ENCODE peak calls at places on chromosomes 6 and 20, in four cellular contexts. G is HepG2, O is GM12878, M is K562. T is an unnamed sample. For H3K79me2, the result is how much of the 10 kb centered on the place peaks cover.

GRCh38 chr6:151060096-151060741 is 179.5 kb upstream of the AKAP12 start:
- DNase-seq in O (no peak), M (no peak), G (peak), T (no peak)

GRCh38 chr6:140393665-140394064 is 1019.2 kb upstream of the CITED2 start:
- DNase-seq in O (no peak), M (no peak), G (no peak), T (no peak)

GRCh38 chr6:13431861-13432465 is 55.4 kb downstream of the GFOD1 start:
- DNase-seq in M (no peak), G (peak), O (peak), T (no peak)

GRCh38 chr6:3226422-3227362 is 761 bp downstream of the TUBB2B start:
- DNase-seq in G (no peak), O (no peak), M (peak), T (peak)

GRCh38 chr20:16284385-16285100 is 288.7 kb downstream of the KIF16B start:
- DNase-seq in M (no peak), O (no peak), G (no peak), T (no peak)

GRCh38 chr6:84078335-84078734 is 44.8 kb downstream of the MRAP2 start:
- DNase-seq in M (no peak), O (no peak), G (no peak), T (peak)

GRCh38 chr6:127343753-127344659 is 597 bp upstream of the ECHDC1 start:
- DNase-seq in O (no peak), M (no peak), G (peak), T (peak)

GRCh38 chr20:29873946-29874345 is 1383.5 kb upstream of the DEFB115 start:
- DNase-seq in M (no peak), G (no peak), O (no peak), T (peak)

GRCh38 chr6:166097914-166098522 is 69.6 kb downstream of the TBXT start:
- DNase-seq in O (no peak), G (peak), M (peak), T (peak)

GRCh38 chr6:925656-926213 is 232.8 kb upstream of the EXOC2 start:
- DNase-seq in O (no peak), M (no peak), G (no peak), T (no peak)

GRCh38 chr20:63319164-63320040 is 26.4 kb downstream of the COL20A1 start:
- DNase-seq in M (no peak), G (no peak), O (no peak), T (no peak)

GRCh38 chr20:53930651-53931504 is 139.5 kb downstream of the BCAS1 start:
- DNase-seq in O (no peak), M (no peak), G (no peak), T (no peak)

GRCh38 chr6:1630771-1631217 is 21.1 kb downstream of the FOXC1 start:
- DNase-seq in G (no peak), O (no peak), M (peak), T (no peak)

GRCh38 chr6:42257063-42257462 is 39.4 kb upstream of the MRPS10 start:
- DNase-seq in G (no peak), O (no peak), M (no peak), T (no peak)

GRCh38 chr20:15359056-15359455 is 1021.6 kb upstream of the FLRT3 start:
- DNase-seq in O (no peak), M (no peak), G (no peak), T (no peak)

GRCh38 chr6:46217671-46218131 is 46.9 kb upstream of the ENPP5 start:
- DNase-seq in M (no peak), O (peak), G (no peak), T (no peak)

GRCh38 chr6:13238640-13239216 is 89.6 kb downstream of the TBC1D7 start:
- DNase-seq in O (no peak), G (no peak), M (no peak), T (no peak)

GRCh38 chr6:113909224-113909856 is 52.2 kb downstream of the MARCKS start:
- DNase-seq in M (peak), O (peak), G (peak), T (peak)

GRCh38 chr20:63461364-63461763 is 11.1 kb downstream of the KCNQ2 start:
- DNase-seq in M (peak), O (no peak), G (no peak), T (peak)

GRCh38 chr6:219641-220198 is 72.6 kb upstream of the DUSP22 start:
- DNase-seq in O (no peak), M (peak), G (peak), T (peak)

GRCh38 chr6:138465007-138465645 is 34.2 kb downstream of the NHSL1 start:
- DNase-seq in G (peak), M (no peak), O (no peak), T (peak)

GRCh38 chr6:162343902-162344226 is 383.7 kb downstream of the PRKN start:
- DNase-seq in M (no peak), G (no peak), O (no peak), T (no peak)

GRCh38 chr6:31836676-31837611 is 9.4 kb downstream of the HSPA1B start:
- DNase-seq in G (no peak), O (no peak), M (peak), T (no peak)

GRCh38 chr6:18681828-18682503 is 294.8 kb downstream of the RNF144B start:
- DNase-seq in M (no peak), G (no peak), O (no peak), T (no peak)

GRCh38 chr6:137878810-137879285 is 11.8 kb downstream of the TNFAIP3 start:
- DNase-seq in O (no peak), M (no peak), G (no peak), T (peak)

GRCh38 chr20:38065764-38066375 is 32.3 kb downstream of the RPRD1B start:
- DNase-seq in G (peak), O (no peak), M (no peak), T (no peak)

GRCh38 chr6:34148864-34149810 is 3.2 kb upstream of the GRM4 start:
- DNase-seq in O (no peak), M (no peak), G (no peak), T (no peak)

GRCh38 chr20:51884561-51884960 is 82.2 kb upstream of the SALL4 start:
- DNase-seq in G (no peak), M (no peak), O (no peak), T (no peak)

GRCh38 chr6:156977527-156978291 is 200.5 kb downstream of the ARID1B start:
- DNase-seq in O (no peak), G (no peak), M (no peak), T (no peak)

GRCh38 chr6:31847276-31847978 is 15.2 kb downstream of the NEU1 start:
- DNase-seq in G (no peak), M (peak), O (no peak), T (no peak)

GRCh38 chr6:44655368-44656342 is 268.1 kb downstream of the CDC5L start:
- DNase-seq in O (no peak), G (peak), M (peak), T (peak)

GRCh38 chr6:166006593-166007301 is 160.9 kb downstream of the TBXT start:
- DNase-seq in M (no peak), G (no peak), O (no peak), T (peak)

GRCh38 chr6:93496548-93496947 is 77.2 kb upstream of the EPHA7 start:
- DNase-seq in G (no peak), O (no peak), M (no peak), T (no peak)

GRCh38 chr6:4781967-4782537 is 5.8 kb downstream of the CDYL start:
- DNase-seq in M (no peak), O (no peak), G (no peak), T (no peak)

GRCh38 chr6:156590482-156590881 is 186.7 kb upstream of the ARID1B start:
- DNase-seq in G (no peak), M (no peak), O (no peak), T (peak)

GRCh38 chr6:159107451-159108260 is 61.5 kb upstream of the FNDC1 start:
- DNase-seq in G (no peak), O (no peak), M (no peak), T (no peak)

GRCh38 chr20:2124632-2125131 is 23.1 kb downstream of the STK35 start:
- DNase-seq in G (no peak), M (no peak), O (no peak), T (no peak)

GRCh38 chr6:21022343-21023107 is 488.3 kb downstream of the CDKAL1 start:
- DNase-seq in O (peak), M (no peak), G (peak), T (peak)

GRCh38 chr6:137736048-137736846 is 130.8 kb upstream of the TNFAIP3 start:
- DNase-seq in G (no peak), M (no peak), O (no peak), T (no peak)

GRCh38 chr6:16130932-16131387 is 2.1 kb downstream of the MYLIP start:
- DNase-seq in M (peak), G (peak), O (peak), T (peak)
- H3K79me2 ChIP-seq in M (half or more), G (under half), O (half or more), T (half or more)

GRCh38 chr6:118965843-118966242 is 30.9 kb upstream of the MCM9 start:
- DNase-seq in O (no peak), G (no peak), M (no peak), T (no peak)

GRCh38 chr6:118965354-118965753 is 30.4 kb upstream of the MCM9 start:
- DNase-seq in M (no peak), O (no peak), G (peak), T (no peak)

GRCh38 chr6:118967239-118967638 is 32.3 kb upstream of the MCM9 start:
- DNase-seq in O (no peak), M (no peak), G (no peak), T (no peak)

GRCh38 chr6:118970866-118971265 is 35.9 kb upstream of the MCM9 start:
- DNase-seq in O (no peak), G (no peak), M (no peak), T (no peak)

GRCh38 chr6:118968416-118968815 is 33.5 kb upstream of the MCM9 start:
- DNase-seq in M (no peak), G (peak), O (no peak), T (peak)
- TF ChIP-seq JUNB in M (no peak), G (no peak), O (no peak), T (no peak)

DNA sequence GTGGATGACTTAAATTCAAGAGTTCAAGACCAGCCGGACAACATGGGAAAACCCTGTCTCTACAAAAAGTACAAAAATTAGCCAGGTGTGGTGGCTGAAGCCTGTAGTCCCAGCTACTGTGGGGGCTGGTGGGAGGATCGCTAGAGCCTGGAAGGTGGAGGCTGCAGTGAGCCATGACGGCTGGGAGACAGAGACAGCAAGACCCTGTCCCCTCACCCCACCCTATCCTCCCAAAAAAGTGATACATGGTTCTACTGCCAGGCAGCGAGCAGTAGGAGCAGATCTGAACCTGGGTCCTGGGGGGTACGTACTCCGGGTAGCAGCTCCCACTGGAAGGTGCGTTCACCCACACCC is 2.2 kb downstream of the PSMA7 start:
- DNase-seq in O (no peak), G (no peak), M (no peak), T (no peak)
- H3K79me2 ChIP-seq in O (half or more), G (half or more), M (half or more), T (half or more)

DNA sequence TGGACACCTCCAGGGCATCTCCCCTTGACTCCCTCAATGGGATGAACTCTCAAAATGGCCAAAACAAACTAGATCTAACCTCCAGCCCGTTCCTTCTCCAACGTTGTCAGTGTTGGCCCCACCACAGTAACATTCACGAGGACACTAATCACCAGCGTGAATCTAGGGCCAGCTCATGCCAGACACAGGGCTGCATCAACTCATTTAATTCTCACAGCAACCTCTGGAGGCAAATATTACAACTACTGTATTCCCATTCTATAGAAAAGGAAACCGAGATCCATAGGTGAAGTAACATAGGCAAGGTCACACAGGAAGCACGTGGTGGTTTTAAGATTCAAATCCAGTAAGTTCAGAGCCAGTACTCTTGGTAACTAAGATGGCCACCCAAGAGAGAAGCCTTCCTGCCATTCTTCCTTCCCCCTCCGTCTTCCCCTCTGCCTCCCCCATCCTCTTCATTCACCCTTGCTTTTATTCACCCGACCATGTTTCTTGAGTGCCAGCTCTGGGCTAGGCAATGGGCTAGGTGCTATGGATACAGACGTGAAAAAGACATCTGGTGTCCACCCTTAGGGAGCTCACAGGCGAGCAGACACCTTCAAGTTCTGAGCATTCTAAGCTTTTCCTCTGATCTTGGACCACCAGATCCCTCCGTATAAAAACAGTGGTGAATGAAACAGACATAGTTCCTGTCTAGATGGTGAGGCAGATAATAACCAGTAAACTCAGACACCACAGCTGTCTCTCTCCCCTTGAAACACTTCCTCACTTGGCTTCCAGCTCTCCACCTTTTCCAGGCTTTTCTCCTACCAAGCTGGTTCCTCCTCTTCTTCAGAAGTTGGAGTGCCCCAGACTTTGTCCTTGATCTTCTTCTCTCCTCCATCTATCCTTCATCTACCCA is 9.6 kb downstream of the CCM2L start:
- DNase-seq in G (no peak), M (no peak), O (no peak), T (no peak)
- TF ChIP-seq JUNB in G (no peak), M (no peak), O (no peak), T (no peak)

DNA sequence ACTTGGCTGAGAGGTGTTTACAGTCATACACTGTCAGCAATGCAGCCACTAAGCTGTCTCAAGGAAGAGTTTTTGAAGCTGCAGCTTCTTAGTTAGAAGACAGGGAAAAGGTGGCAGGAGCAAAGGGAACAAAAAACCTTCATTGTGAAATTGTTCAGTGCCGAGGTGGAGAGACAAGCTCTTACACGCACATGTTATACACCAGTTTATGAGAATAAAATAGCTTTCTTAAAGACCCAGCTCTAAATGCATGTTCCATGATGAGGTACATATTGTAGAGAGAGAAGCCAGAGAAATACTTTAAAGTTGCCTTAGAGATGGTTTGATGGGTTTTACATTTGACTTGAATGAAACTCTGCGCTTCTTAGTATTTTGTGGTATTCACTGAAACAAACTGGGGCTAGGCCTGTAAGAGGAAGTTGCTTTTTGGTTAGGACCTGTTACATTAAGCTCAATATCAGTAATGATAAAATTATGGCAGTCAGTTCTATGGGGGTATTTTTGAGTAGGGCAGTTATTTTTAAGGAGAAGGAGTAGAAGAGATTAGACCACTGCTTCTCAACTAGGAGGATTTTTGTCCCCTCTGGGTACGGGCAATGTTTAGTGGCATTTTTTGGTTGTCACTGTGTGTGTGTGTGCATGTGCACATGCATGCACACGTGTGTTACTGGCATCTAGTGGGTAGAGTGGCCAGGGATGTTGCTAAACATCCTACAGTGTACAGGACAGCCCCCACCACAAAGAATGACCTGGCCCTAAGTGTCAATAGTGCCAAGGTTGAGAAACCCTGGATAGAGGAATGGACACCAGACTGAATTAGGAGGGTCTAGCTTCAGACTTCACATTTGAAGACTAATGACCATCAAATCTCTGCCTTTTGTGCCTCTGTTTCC is 9.8 kb downstream of the NEDD9 start:
- DNase-seq in G (no peak), M (no peak), O (no peak), T (no peak)
- H3K79me2 ChIP-seq in G (half or more), M (under half), O (under half), T (under half)

DNA sequence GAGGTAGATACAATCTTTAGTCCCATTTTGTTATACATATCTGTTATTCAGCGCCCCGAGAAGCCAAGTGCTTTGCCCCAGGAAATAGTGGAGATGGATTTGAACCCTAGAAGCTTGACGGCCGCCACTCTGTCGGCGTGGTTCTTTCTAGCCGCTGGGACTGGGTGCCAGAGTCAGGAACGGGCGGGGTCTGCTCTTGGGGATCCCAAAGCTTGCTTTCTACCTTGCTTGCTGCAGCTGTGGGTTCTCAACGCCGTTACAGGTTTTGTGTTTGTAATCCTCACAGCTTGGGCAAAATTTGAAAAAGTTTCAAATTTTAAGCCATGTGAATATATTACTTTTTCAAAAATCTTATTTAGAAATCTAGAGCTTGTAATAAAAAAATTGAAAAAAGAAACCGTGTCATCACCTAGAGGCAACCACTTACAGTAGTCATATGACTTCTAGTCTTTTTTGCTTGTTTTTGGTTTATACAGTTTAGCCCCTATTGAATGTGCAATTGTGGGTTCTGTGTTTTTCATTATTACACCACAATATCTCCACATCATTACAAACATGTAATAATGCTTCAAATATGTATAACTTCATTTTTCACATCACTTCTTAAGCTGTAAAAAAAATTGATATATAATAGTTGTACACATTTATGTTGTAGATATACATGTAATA is 786 bp downstream of the DYNLRB1 start:
- DNase-seq in O (no peak), M (no peak), G (no peak), T (peak)
- TF ChIP-seq JUNB in O (no peak), M (no peak), G (no peak), T (no peak)

DNA sequence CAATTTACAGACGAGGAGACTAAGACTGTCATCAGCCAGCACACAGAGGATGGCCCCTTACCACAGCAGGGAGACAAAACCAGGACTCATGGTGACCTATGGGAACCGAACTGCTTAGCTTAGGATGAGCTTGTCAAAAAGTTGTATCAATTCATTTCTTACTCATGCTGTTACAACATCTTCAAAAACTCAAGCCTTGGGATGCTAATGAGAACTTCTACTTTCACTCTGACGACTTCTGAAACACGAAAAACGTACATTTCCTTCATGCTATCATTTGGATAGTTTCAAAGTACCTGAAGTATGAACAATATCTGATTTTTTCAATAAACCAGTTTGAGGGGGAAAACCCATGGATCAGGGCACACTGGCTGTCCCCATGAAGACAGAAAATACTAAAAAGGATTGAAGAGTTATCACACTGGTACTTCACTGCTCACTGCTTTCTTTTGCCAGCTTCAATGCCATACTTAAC is 31.9 kb downstream of the HIVEP2 start:
- DNase-seq in O (peak), M (no peak), G (no peak), T (no peak)
- H3K79me2 ChIP-seq in O (half or more), M (under half), G (under half), T (under half)